ENCODE peak calls at places on chromosomes 1 and 21, in six cellular contexts. R is astrocyte of the cerebellum, U is astrocyte of the spinal cord, D is right lobe of liver, W is bronchial epithelial cell, K is SJSA1. X is an unnamed sample.

GRCh38 chr1:227357229-227358078 is 39.2 kb upstream of the CDC42BPA start:
- DNase-seq in K (peak), U (peak), D (peak), W (peak), R (peak), X (peak)

GRCh38 chr1:22784737-22785136 is 74.1 kb downstream of the EPHB2 start:
- DNase-seq in R (no peak), W (no peak), U (no peak), K (no peak), D (no peak), X (no peak)

GRCh38 chr1:173871091-173871490 is 2.9 kb downstream of the ZBTB37 start:
- DNase-seq in K (no peak), U (no peak), R (no peak), W (no peak), D (no peak), X (no peak)

GRCh38 chr21:46599251-46599572 is 5.7 kb downstream of the S100B start:
- DNase-seq in K (peak), D (no peak), R (peak), W (no peak), U (peak), X (no peak)

GRCh38 chr1:180246579-180246978 is 16.5 kb downstream of the LHX4 start:
- DNase-seq in W (no peak), D (no peak), K (peak), U (no peak), R (no peak), X (no peak)

GRCh38 chr1:208997726-208998312 is 585.7 kb upstream of the CAMK1G start:
- DNase-seq in W (peak), U (no peak), K (peak), R (no peak), D (no peak), X (no peak)

GRCh38 chr1:212461916-212462660 is 29.4 kb downstream of the NENF start:
- DNase-seq in W (no peak), D (no peak), R (no peak), K (no peak), U (no peak), X (no peak)

GRCh38 chr1:201999625-202000238 is 10.7 kb upstream of the ELF3 start:
- DNase-seq in K (no peak), R (peak), D (no peak), W (peak), U (peak), X (no peak)

GRCh38 chr1:11046625-11047365 is at the start of gene MASP2:
- DNase-seq in W (no peak), U (no peak), D (peak), R (no peak), K (no peak), X (no peak)

GRCh38 chr1:1359668-1360468 is 1.5 kb upstream of the MXRA8 start:
- DNase-seq in K (peak), D (no peak), W (no peak), U (peak), R (peak), X (peak)

GRCh38 chr1:27366411-27367159 is at the start of gene MAP3K6:
- DNase-seq in R (peak), K (peak), D (peak), W (peak), U (peak), X (peak)

GRCh38 chr1:63901094-63901493 is 127.3 kb downstream of the ROR1 start:
- DNase-seq in K (no peak), U (no peak), R (no peak), D (no peak), W (no peak), X (no peak)

GRCh38 chr1:154696460-154696859 is 88.5 kb upstream of the ADAR start:
- DNase-seq in K (no peak), U (no peak), W (no peak), R (no peak), D (no peak), X (no peak)

GRCh38 chr1:241934181-241934815 is 23.3 kb upstream of the BECN2 start:
- DNase-seq in W (peak), U (peak), D (no peak), R (peak), K (no peak), X (no peak)

GRCh38 chr1:218480691-218481099 is 135.6 kb downstream of the TGFB2 start:
- DNase-seq in W (peak), R (no peak), D (no peak), K (peak), U (peak), X (no peak)

GRCh38 chr1:205663286-205663994 is 16.9 kb downstream of the SLC45A3 start:
- DNase-seq in U (no peak), D (no peak), W (no peak), K (no peak), R (no peak), X (no peak)

GRCh38 chr1:212062832-212063438 is 27.4 kb downstream of the DTL start:
- DNase-seq in D (no peak), R (peak), K (peak), U (peak), W (peak), X (no peak)

GRCh38 chr1:162678439-162678838 is 46.2 kb downstream of the DDR2 start:
- DNase-seq in D (no peak), U (peak), R (peak), W (peak), K (no peak), X (no peak)

GRCh38 chr1:176785810-176786209 is 322.8 kb downstream of the PAPPA2 start:
- DNase-seq in R (peak), U (no peak), D (no peak), W (no peak), K (no peak), X (no peak)

GRCh38 chr1:234315588-234315987 is 57.7 kb upstream of the COA6 start:
- DNase-seq in U (no peak), R (no peak), W (no peak), K (no peak), D (no peak), X (no peak)

GRCh38 chr1:174769961-174770549 is 229.7 kb upstream of the CACYBP start:
- DNase-seq in R (peak), W (peak), K (peak), D (no peak), U (peak), X (peak)

GRCh38 chr1:198657550-198658064 is 18.8 kb downstream of the PTPRC start:
- DNase-seq in U (peak), R (peak), W (peak), K (peak), D (no peak), X (no peak)

GRCh38 chr1:47231314-47232186 is 475 bp downstream of the TAL1 start:
- DNase-seq in R (peak), W (peak), U (peak), K (peak), D (no peak), X (peak)

GRCh38 chr1:164702216-164702615 is 143.2 kb downstream of the PBX1 start:
- DNase-seq in K (no peak), W (peak), D (no peak), U (peak), R (no peak), X (no peak)

GRCh38 chr1:164703415-164703814 is 144.4 kb downstream of the PBX1 start:
- DNase-seq in R (no peak), W (no peak), D (no peak), U (no peak), K (no peak), X (no peak)

GRCh38 chr1:164702664-164703063 is 143.7 kb downstream of the PBX1 start:
- DNase-seq in D (no peak), U (no peak), K (no peak), R (no peak), W (peak), X (no peak)

GRCh38 chr1:164704954-164705353 is 146.0 kb downstream of the PBX1 start:
- DNase-seq in R (no peak), U (no peak), K (no peak), W (no peak), D (no peak), X (no peak)

DNA sequence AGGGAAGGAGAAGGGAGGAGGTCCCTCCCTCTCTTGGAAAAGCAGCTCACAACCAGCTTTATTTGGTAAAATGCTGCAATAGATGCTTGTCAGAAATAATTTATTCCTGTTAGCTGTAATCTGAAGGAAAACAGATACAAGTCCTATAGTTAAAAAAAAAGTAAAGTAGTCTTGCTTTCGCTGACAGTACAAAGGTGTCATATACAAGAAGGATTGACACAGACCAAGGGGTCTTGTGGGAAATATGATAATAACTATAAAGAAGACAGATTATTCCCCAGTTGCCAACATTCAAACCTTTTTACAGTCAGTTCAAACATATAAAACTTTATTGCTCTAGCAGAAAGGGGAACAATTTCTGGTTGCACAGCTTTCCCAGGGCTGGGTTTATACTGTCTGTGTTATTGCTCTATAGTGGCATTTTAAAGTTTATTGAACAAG is 145.0 kb downstream of the PBX1 start:
- DNase-seq in U (no peak), K (no peak), W (no peak), R (no peak), D (no peak), X (no peak)
- H3K4me3 ChIP-seq in U (no peak), K (no peak), W (no peak), R (no peak), D (no peak), X (no peak)

GRCh38 chr1:20184997-20185833 is 681 bp upstream of the UBXN10 start:
- DNase-seq in R (no peak), W (no peak), K (no peak), D (no peak), U (no peak), X (no peak)
- H3K4me3 ChIP-seq in R (no peak), W (no peak), K (no peak), D (peak), U (no peak), X (peak)

GRCh38 chr1:56133517-56134472 is 445.6 kb downstream of the PLPP3 start:
- DNase-seq in W (no peak), U (no peak), K (no peak), R (no peak), D (no peak), X (no peak)
- H3K4me3 ChIP-seq in W (no peak), U (no peak), K (no peak), R (no peak), D (no peak), X (no peak)

GRCh38 chr1:37794372-37795339 is 1.0 kb downstream of the MANEAL start:
- DNase-seq in K (no peak), R (no peak), D (peak), U (no peak), W (no peak), X (no peak)

GRCh38 chr1:37795340-37796110 is 1.9 kb downstream of the MANEAL start:
- DNase-seq in U (peak), R (no peak), W (peak), D (peak), K (peak), X (peak)

GRCh38 chr1:37797750-37798345 is 4.2 kb downstream of the MANEAL start:
- DNase-seq in U (peak), K (peak), R (peak), W (no peak), D (no peak), X (no peak)

GRCh38 chr1:37793773-37794371 is at the start of gene MANEAL:
- DNase-seq in D (peak), R (no peak), U (peak), W (peak), K (peak), X (peak)

DNA sequence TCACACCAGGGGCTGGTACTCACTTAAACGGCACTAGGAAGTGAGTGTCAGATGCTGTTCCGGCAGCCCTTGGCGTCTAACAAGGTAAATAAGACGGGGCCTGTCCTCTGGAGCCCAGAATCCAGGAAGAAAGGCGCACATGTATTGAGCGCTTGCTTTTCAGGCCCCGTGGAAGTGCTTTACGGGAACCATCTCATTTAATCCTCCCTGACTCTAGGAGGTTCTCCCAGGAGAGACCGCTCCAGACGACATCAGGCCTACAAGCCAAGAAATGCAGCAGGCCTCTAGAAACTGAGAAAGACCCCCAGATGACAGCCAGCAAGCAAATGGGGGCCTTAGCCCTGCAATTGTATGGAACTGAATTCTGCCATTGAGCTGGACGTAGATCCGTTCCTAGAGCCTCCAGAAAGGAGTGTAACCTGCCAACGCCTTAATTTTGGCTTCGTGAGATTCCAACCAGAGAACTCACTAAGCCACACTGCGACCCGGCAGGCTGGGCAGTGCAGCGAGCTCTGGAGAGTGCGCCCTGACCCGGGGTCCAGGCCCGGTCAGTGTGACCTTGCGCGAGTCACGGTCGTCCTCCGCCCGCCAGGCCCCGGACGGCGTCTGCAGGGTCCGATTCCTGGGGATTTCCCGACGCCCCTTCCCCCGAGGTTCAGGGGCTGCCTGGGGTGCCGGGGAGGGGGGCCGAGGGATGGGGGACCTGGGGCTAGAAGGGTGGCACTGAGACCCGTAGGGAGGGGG is 532 bp upstream of the MANEAL start:
- DNase-seq in D (no peak), W (no peak), K (no peak), R (no peak), U (no peak), X (no peak)
- H3K4me3 ChIP-seq in D (peak), W (no peak), K (no peak), R (no peak), U (no peak), X (no peak)

GRCh38 chr1:45016090-45016697 is 4.1 kb downstream of the UROD start:
- DNase-seq in W (no peak), D (no peak), R (no peak), U (no peak), K (no peak), X (no peak)
- H3K4me3 ChIP-seq in W (no peak), D (no peak), R (no peak), U (no peak), K (no peak), X (no peak)

GRCh38 chr21:32507342-32507919 is 77.9 kb downstream of the TCP10L start:
- DNase-seq in D (no peak), R (no peak), U (no peak), K (no peak), W (no peak), X (no peak)
- H3K4me3 ChIP-seq in D (no peak), R (no peak), U (no peak), K (no peak), W (no peak), X (no peak)

GRCh38 chr1:15272009-15272781 is 25.2 kb downstream of the FHAD1 start:
- DNase-seq in U (peak), W (peak), D (peak), K (peak), R (peak), X (peak)
- H3K4me3 ChIP-seq in U (no peak), W (no peak), D (no peak), K (no peak), R (no peak), X (no peak)

DNA sequence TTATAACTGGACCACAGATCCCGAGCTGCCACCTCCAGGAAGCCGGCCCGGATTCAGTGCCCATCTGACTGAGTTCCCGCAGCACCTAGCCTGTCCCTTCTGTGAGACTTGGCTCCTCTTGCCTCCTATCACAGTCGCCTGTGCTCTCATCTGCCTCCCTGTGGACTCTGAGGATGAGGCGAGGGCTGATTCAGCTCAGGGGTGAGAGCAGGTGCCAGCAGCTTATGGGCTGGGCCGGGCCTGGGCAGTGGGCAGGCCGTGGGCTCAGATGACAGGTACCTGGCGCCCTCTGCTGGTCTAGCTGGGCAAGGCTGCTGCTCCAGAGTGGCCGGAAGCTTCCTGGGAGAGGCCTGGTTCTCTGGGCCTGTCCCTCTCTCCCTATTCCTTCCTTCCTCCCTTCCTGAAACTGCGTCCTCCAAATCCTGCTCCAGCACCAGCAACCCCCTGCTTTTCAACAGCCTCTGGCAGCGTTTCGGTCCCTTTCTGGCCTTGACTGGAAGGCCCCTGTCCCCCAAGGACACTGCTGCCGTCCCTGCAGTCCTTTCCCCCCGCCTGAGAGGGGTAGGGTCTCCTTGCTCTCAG is 17.3 kb upstream of the PCSK9 start:
- DNase-seq in U (peak), W (peak), R (peak), K (peak), D (peak), X (peak)
- H3K4me3 ChIP-seq in U (no peak), W (no peak), R (no peak), K (no peak), D (no peak), X (no peak)

DNA sequence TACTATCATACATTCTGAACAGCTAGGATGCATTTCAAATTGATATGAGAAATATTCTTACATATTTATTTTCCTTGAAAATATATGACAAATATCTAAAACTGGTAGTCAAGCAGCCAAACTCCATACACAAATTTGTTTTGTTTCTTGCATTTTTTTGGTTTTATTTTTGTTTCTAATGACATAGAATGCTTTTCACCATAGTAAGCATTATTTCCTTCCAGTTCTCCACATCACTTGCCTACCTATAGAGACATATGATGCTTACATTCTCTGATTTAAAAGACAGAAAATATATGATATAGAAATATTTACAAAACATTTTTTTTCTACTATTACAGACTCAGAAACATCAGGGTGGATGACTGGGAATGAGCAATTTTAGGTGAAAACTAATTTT is 726.4 kb upstream of the ADGRL4 start:
- DNase-seq in K (no peak), W (no peak), R (no peak), U (no peak), D (no peak), X (no peak)
- H3K4me3 ChIP-seq in K (no peak), W (no peak), R (no peak), U (no peak), D (no peak), X (no peak)

DNA sequence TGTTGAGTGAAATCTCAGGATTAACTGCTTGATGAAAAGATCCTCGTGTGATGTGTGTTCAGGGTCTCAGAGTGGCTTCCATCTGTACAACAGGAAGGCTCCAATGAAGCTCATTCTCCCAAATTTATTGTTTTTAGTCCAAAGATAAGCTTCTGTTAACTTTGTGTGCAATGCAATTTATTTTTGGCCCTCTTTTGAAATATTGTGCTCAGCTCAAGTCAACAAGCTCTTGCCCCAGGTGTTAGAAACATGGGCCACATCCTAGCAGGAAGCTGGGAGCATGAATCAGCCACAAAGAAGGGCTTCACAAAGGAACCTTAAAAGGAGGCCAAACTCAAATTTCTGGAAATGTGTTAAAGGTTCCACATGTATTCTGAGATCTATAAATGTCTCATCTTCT is 135.7 kb downstream of the PCP4 start:
- DNase-seq in U (no peak), K (no peak), D (no peak), W (no peak), R (no peak), X (no peak)
- H3K4me3 ChIP-seq in U (no peak), K (no peak), D (no peak), W (no peak), R (no peak), X (no peak)